ENCODE peak calls at places on chromosomes 11 and 22, in four cellular contexts. One of them, this sample, is unnamed.

GRCh38 chr11:30091728-30092127 is 74.9 kb upstream of the KCNA4 start:
- DNase-seq in pancreas: no peak
- DNase-seq in GDM1: no peak
- DNase-seq in HTR-8/SVneo: no peak
- DNase-seq in this sample: peak; percentile 38

GRCh38 chr11:68367252-68367651 is 54.9 kb downstream of the LRP5 start:
- DNase-seq in pancreas: no peak
- DNase-seq in GDM1: no peak
- DNase-seq in HTR-8/SVneo: no peak
- DNase-seq in this sample: no peak

GRCh38 chr22:29092243-29092642 is 19.4 kb downstream of the KREMEN1 start:
- DNase-seq in pancreas: no peak
- DNase-seq in GDM1: no peak
- DNase-seq in HTR-8/SVneo: no peak
- DNase-seq in this sample: no peak

GRCh38 chr22:37121887-37122591 is 12.5 kb upstream of the TMPRSS6 start:
- DNase-seq in pancreas: no peak
- DNase-seq in GDM1: no peak
- DNase-seq in HTR-8/SVneo: peak; percentile 54
- DNase-seq in this sample: peak; percentile 76

GRCh38 chr11:123973816-123974215 is 3.8 kb downstream of the OR10S1 start:
- DNase-seq in pancreas: no peak
- DNase-seq in GDM1: no peak
- DNase-seq in HTR-8/SVneo: peak; percentile 10
- DNase-seq in this sample: no peak

GRCh38 chr22:31938258-31938657 is 6.1 kb upstream of the YWHAH start:
- DNase-seq in pancreas: no peak
- DNase-seq in GDM1: no peak
- DNase-seq in HTR-8/SVneo: no peak
- DNase-seq in this sample: no peak

GRCh38 chr11:79242616-79243015 is 198.2 kb downstream of the TENM4 start:
- DNase-seq in pancreas: no peak
- DNase-seq in GDM1: no peak
- DNase-seq in HTR-8/SVneo: no peak
- DNase-seq in this sample: no peak

GRCh38 chr11:69891421-69892236 is 72.4 kb upstream of the FGF3 start:
- DNase-seq in pancreas: no peak
- DNase-seq in GDM1: no peak
- DNase-seq in HTR-8/SVneo: no peak
- DNase-seq in this sample: no peak

GRCh38 chr22:19360862-19361261 is 69.3 kb upstream of the CLTCL1 start:
- DNase-seq in pancreas: no peak
- DNase-seq in GDM1: no peak
- DNase-seq in HTR-8/SVneo: no peak
- DNase-seq in this sample: no peak